ENCODE peak calls at places on chromosomes 7 and 10, in ten cellular contexts. One of them, this sample, is unnamed.

GRCh38 chr10:76009531-76009930 is 578.1 kb downstream of the LRMDA start:
- DNase-seq in stimulated activated CD8-positive, alpha-beta memory T cell treated with anti-CD3 and anti-CD28 coated beads, Interleukin-2, amount 100 ng/mL, for 48 hours: no peak
- DNase-seq in Ammon's horn: no peak
- DNase-seq in heart right ventricle: no peak
- DNase-seq in naive thymus-derived CD8-positive, alpha-beta T cell: no peak
- DNase-seq in fibroblast of gingiva: no peak
- DNase-seq in Kasumi-1: no peak
- DNase-seq in MV-4-11: no peak
- DNase-seq in NCI-H82: no peak
- DNase-seq in transverse colon: no peak
- DNase-seq in this sample: no peak

GRCh38 chr7:118195837-118196474 is 12.0 kb downstream of the LSM8 start:
- DNase-seq in stimulated activated CD8-positive, alpha-beta memory T cell treated with anti-CD3 and anti-CD28 coated beads, Interleukin-2, amount 100 ng/mL, for 48 hours: no peak
- DNase-seq in Ammon's horn: peak
- DNase-seq in heart right ventricle: no peak
- DNase-seq in naive thymus-derived CD8-positive, alpha-beta T cell: peak
- DNase-seq in fibroblast of gingiva: peak
- DNase-seq in Kasumi-1: peak
- DNase-seq in MV-4-11: peak
- DNase-seq in NCI-H82: peak
- DNase-seq in transverse colon: peak
- DNase-seq in this sample: peak

GRCh38 chr7:80450621-80451308 is 61.1 kb downstream of the GNAT3 start:
- DNase-seq in stimulated activated CD8-positive, alpha-beta memory T cell treated with anti-CD3 and anti-CD28 coated beads, Interleukin-2, amount 100 ng/mL, for 48 hours: no peak
- DNase-seq in Ammon's horn: no peak
- DNase-seq in heart right ventricle: no peak
- DNase-seq in naive thymus-derived CD8-positive, alpha-beta T cell: no peak
- DNase-seq in fibroblast of gingiva: peak
- DNase-seq in Kasumi-1: no peak
- DNase-seq in MV-4-11: peak
- DNase-seq in NCI-H82: no peak
- DNase-seq in transverse colon: no peak
- DNase-seq in this sample: no peak

GRCh38 chr10:128092454-128092853 is 33.8 kb downstream of the MKI67 start:
- DNase-seq in stimulated activated CD8-positive, alpha-beta memory T cell treated with anti-CD3 and anti-CD28 coated beads, Interleukin-2, amount 100 ng/mL, for 48 hours: no peak
- DNase-seq in Ammon's horn: no peak
- DNase-seq in heart right ventricle: no peak
- DNase-seq in naive thymus-derived CD8-positive, alpha-beta T cell: no peak
- DNase-seq in fibroblast of gingiva: no peak
- DNase-seq in Kasumi-1: no peak
- DNase-seq in MV-4-11: no peak
- DNase-seq in NCI-H82: no peak
- DNase-seq in transverse colon: no peak
- DNase-seq in this sample: no peak

GRCh38 chr10:48759113-48759901 is 74.6 kb downstream of the WDFY4 start:
- DNase-seq in stimulated activated CD8-positive, alpha-beta memory T cell treated with anti-CD3 and anti-CD28 coated beads, Interleukin-2, amount 100 ng/mL, for 48 hours: no peak
- DNase-seq in Ammon's horn: no peak
- DNase-seq in heart right ventricle: no peak
- DNase-seq in naive thymus-derived CD8-positive, alpha-beta T cell: no peak
- DNase-seq in fibroblast of gingiva: no peak
- DNase-seq in Kasumi-1: peak
- DNase-seq in MV-4-11: peak
- DNase-seq in NCI-H82: no peak
- DNase-seq in transverse colon: no peak
- DNase-seq in this sample: no peak

GRCh38 chr10:33800986-33801385 is 466.5 kb upstream of the NRP1 start:
- DNase-seq in stimulated activated CD8-positive, alpha-beta memory T cell treated with anti-CD3 and anti-CD28 coated beads, Interleukin-2, amount 100 ng/mL, for 48 hours: no peak
- DNase-seq in Ammon's horn: no peak
- DNase-seq in heart right ventricle: no peak
- DNase-seq in naive thymus-derived CD8-positive, alpha-beta T cell: no peak
- DNase-seq in fibroblast of gingiva: no peak
- DNase-seq in Kasumi-1: no peak
- DNase-seq in MV-4-11: no peak
- DNase-seq in NCI-H82: no peak
- DNase-seq in transverse colon: no peak
- DNase-seq in this sample: no peak

GRCh38 chr7:86644282-86645173 is 819 bp downstream of the GRM3 start:
- DNase-seq in stimulated activated CD8-positive, alpha-beta memory T cell treated with anti-CD3 and anti-CD28 coated beads, Interleukin-2, amount 100 ng/mL, for 48 hours: no peak
- DNase-seq in Ammon's horn: peak
- DNase-seq in heart right ventricle: no peak
- DNase-seq in naive thymus-derived CD8-positive, alpha-beta T cell: no peak
- DNase-seq in fibroblast of gingiva: no peak
- DNase-seq in Kasumi-1: no peak
- DNase-seq in MV-4-11: no peak
- DNase-seq in NCI-H82: no peak
- DNase-seq in transverse colon: no peak
- DNase-seq in this sample: no peak

GRCh38 chr10:43461950-43462349 is 25.0 kb downstream of the ZNF487 start:
- DNase-seq in stimulated activated CD8-positive, alpha-beta memory T cell treated with anti-CD3 and anti-CD28 coated beads, Interleukin-2, amount 100 ng/mL, for 48 hours: no peak
- DNase-seq in Ammon's horn: peak
- DNase-seq in heart right ventricle: no peak
- DNase-seq in naive thymus-derived CD8-positive, alpha-beta T cell: peak
- DNase-seq in fibroblast of gingiva: peak
- DNase-seq in Kasumi-1: peak
- DNase-seq in MV-4-11: peak
- DNase-seq in NCI-H82: peak
- DNase-seq in transverse colon: no peak
- DNase-seq in this sample: peak

GRCh38 chr7:47181609-47182264 is 400.2 kb downstream of the TNS3 start:
- DNase-seq in stimulated activated CD8-positive, alpha-beta memory T cell treated with anti-CD3 and anti-CD28 coated beads, Interleukin-2, amount 100 ng/mL, for 48 hours: no peak
- DNase-seq in Ammon's horn: peak
- DNase-seq in heart right ventricle: no peak
- DNase-seq in naive thymus-derived CD8-positive, alpha-beta T cell: no peak
- DNase-seq in fibroblast of gingiva: no peak
- DNase-seq in Kasumi-1: no peak
- DNase-seq in MV-4-11: no peak
- DNase-seq in NCI-H82: no peak
- DNase-seq in transverse colon: peak
- DNase-seq in this sample: no peak

GRCh38 chr10:119299531-119299930 is 92.2 kb downstream of the GRK5 start:
- DNase-seq in stimulated activated CD8-positive, alpha-beta memory T cell treated with anti-CD3 and anti-CD28 coated beads, Interleukin-2, amount 100 ng/mL, for 48 hours: no peak
- DNase-seq in Ammon's horn: no peak
- DNase-seq in heart right ventricle: no peak
- DNase-seq in naive thymus-derived CD8-positive, alpha-beta T cell: no peak
- DNase-seq in fibroblast of gingiva: no peak
- DNase-seq in Kasumi-1: peak
- DNase-seq in MV-4-11: peak
- DNase-seq in NCI-H82: peak
- DNase-seq in transverse colon: no peak
- DNase-seq in this sample: no peak

GRCh38 chr10:51667992-51668689 is 31.3 kb downstream of the CSTF2T start:
- DNase-seq in stimulated activated CD8-positive, alpha-beta memory T cell treated with anti-CD3 and anti-CD28 coated beads, Interleukin-2, amount 100 ng/mL, for 48 hours: no peak
- DNase-seq in Ammon's horn: no peak
- DNase-seq in heart right ventricle: no peak
- DNase-seq in naive thymus-derived CD8-positive, alpha-beta T cell: no peak
- DNase-seq in fibroblast of gingiva: no peak
- DNase-seq in Kasumi-1: no peak
- DNase-seq in MV-4-11: no peak
- DNase-seq in NCI-H82: no peak
- DNase-seq in transverse colon: no peak
- DNase-seq in this sample: no peak

GRCh38 chr10:60123668-60124067 is 217.3 kb upstream of the CCDC6 start:
- DNase-seq in stimulated activated CD8-positive, alpha-beta memory T cell treated with anti-CD3 and anti-CD28 coated beads, Interleukin-2, amount 100 ng/mL, for 48 hours: no peak
- DNase-seq in Ammon's horn: no peak
- DNase-seq in heart right ventricle: no peak
- DNase-seq in naive thymus-derived CD8-positive, alpha-beta T cell: no peak
- DNase-seq in fibroblast of gingiva: no peak
- DNase-seq in Kasumi-1: no peak
- DNase-seq in MV-4-11: no peak
- DNase-seq in NCI-H82: no peak
- DNase-seq in transverse colon: no peak
- DNase-seq in this sample: no peak

GRCh38 chr7:30888783-30889182 is 22.9 kb upstream of the AQP1 start:
- DNase-seq in stimulated activated CD8-positive, alpha-beta memory T cell treated with anti-CD3 and anti-CD28 coated beads, Interleukin-2, amount 100 ng/mL, for 48 hours: no peak
- DNase-seq in Ammon's horn: peak
- DNase-seq in heart right ventricle: no peak
- DNase-seq in naive thymus-derived CD8-positive, alpha-beta T cell: no peak
- DNase-seq in fibroblast of gingiva: peak
- DNase-seq in Kasumi-1: no peak
- DNase-seq in MV-4-11: peak
- DNase-seq in NCI-H82: peak
- DNase-seq in transverse colon: no peak
- DNase-seq in this sample: peak

GRCh38 chr7:151632750-151633515 is 113.2 kb upstream of the RHEB start:
- DNase-seq in stimulated activated CD8-positive, alpha-beta memory T cell treated with anti-CD3 and anti-CD28 coated beads, Interleukin-2, amount 100 ng/mL, for 48 hours: peak
- DNase-seq in Ammon's horn: peak
- DNase-seq in heart right ventricle: peak
- DNase-seq in naive thymus-derived CD8-positive, alpha-beta T cell: peak
- DNase-seq in fibroblast of gingiva: peak
- DNase-seq in Kasumi-1: peak
- DNase-seq in MV-4-11: peak
- DNase-seq in NCI-H82: peak
- DNase-seq in transverse colon: peak
- DNase-seq in this sample: no peak

GRCh38 chr10:110944997-110945396 is 25.6 kb downstream of the SHOC2 start:
- DNase-seq in stimulated activated CD8-positive, alpha-beta memory T cell treated with anti-CD3 and anti-CD28 coated beads, Interleukin-2, amount 100 ng/mL, for 48 hours: no peak
- DNase-seq in Ammon's horn: no peak
- DNase-seq in heart right ventricle: no peak
- DNase-seq in naive thymus-derived CD8-positive, alpha-beta T cell: no peak
- DNase-seq in fibroblast of gingiva: peak
- DNase-seq in Kasumi-1: no peak
- DNase-seq in MV-4-11: peak
- DNase-seq in NCI-H82: no peak
- DNase-seq in transverse colon: no peak
- DNase-seq in this sample: peak

GRCh38 chr7:100801833-100802568 is 25.3 kb downstream of the EPHB4 start:
- DNase-seq in stimulated activated CD8-positive, alpha-beta memory T cell treated with anti-CD3 and anti-CD28 coated beads, Interleukin-2, amount 100 ng/mL, for 48 hours: no peak
- DNase-seq in Ammon's horn: no peak
- DNase-seq in heart right ventricle: no peak
- DNase-seq in naive thymus-derived CD8-positive, alpha-beta T cell: no peak
- DNase-seq in fibroblast of gingiva: peak
- DNase-seq in Kasumi-1: peak
- DNase-seq in MV-4-11: peak
- DNase-seq in NCI-H82: no peak
- DNase-seq in transverse colon: peak
- DNase-seq in this sample: no peak